ENCODE peak calls at places on chromosomes 11 and 22, in six cellular contexts. D is stimulated activated naive CD8-positive, alpha-beta T cell treated with anti-CD3 and anti-CD28 coated beads, Interleukin-15, amount 100 ng/mL, for 72 hours; R is A549; J is left ventricle myocardium superior; Y is left lung; B is body of pancreas. F is an unnamed sample.

GRCh38 chr11:58525037-58525614 is 17.2 kb upstream of the OR5B21 start:
- ATAC-seq in D (peak; percentile 86), R (no peak), J (no peak), Y (peak; percentile 59), B (no peak), F (no peak)

GRCh38 chr22:35275580-35275979 is 18.3 kb downstream of the HMGXB4 start:
- ATAC-seq in D (no peak), R (no peak), J (no peak), Y (no peak), B (no peak), F (no peak)

GRCh38 chr22:46171940-46172339 is 21.6 kb downstream of the PPARA start:
- ATAC-seq in D (no peak), R (no peak), J (peak; percentile 18), Y (no peak), B (peak; percentile 14), F (no peak)

GRCh38 chr11:12707500-12707880 is 33.3 kb downstream of the TEAD1 start:
- ATAC-seq in D (no peak), R (no peak), J (peak; percentile 16), Y (no peak), B (no peak), F (no peak)

GRCh38 chr11:27600656-27601055 is 94.1 kb upstream of the LIN7C start:
- ATAC-seq in D (no peak), R (no peak), J (no peak), Y (no peak), B (no peak), F (no peak)

GRCh38 chr11:29351301-29351873 is 665.4 kb downstream of the KCNA4 start:
- ATAC-seq in D (no peak), R (peak; percentile 19), J (no peak), Y (no peak), B (no peak), F (no peak)

GRCh38 chr22:29587938-29588699 is 7.2 kb upstream of the NIPSNAP1 start:
- ATAC-seq in D (no peak), R (peak; percentile 84), J (no peak), Y (peak; percentile 39), B (no peak), F (no peak)

GRCh38 chr11:123145220-123145619 is 49.8 kb downstream of the CLMP start:
- ATAC-seq in D (no peak), R (peak; percentile 96), J (peak; percentile 78), Y (peak; percentile 90), B (peak; percentile 99), F (peak; percentile 88)

GRCh38 chr22:23789121-23789520 is 2.4 kb downstream of the SMARCB1 start:
- ATAC-seq in D (no peak), R (no peak), J (no peak), Y (no peak), B (no peak), F (no peak)

GRCh38 chr11:120985718-120986569 is 38.0 kb upstream of the TBCEL start:
- ATAC-seq in D (peak; percentile 93), R (peak; percentile 98), J (peak; percentile 94), Y (peak; percentile 98), B (peak; percentile 85), F (peak; percentile 93)

GRCh38 chr22:50011447-50012200 is 941 bp downstream of the IL17REL start:
- ATAC-seq in D (no peak), R (no peak), J (no peak), Y (peak; percentile 63), B (no peak), F (no peak)

GRCh38 chr22:38460367-38460952 is 5.5 kb upstream of the KCNJ4 start:
- ATAC-seq in D (no peak), R (peak; percentile 27), J (no peak), Y (no peak), B (no peak), F (no peak)

GRCh38 chr11:83140691-83141455 is 16.1 kb upstream of the PCF11 start:
- ATAC-seq in D (no peak), R (no peak), J (no peak), Y (no peak), B (no peak), F (no peak)

GRCh38 chr11:19972637-19973036 is 187.6 kb downstream of the DBX1 start:
- ATAC-seq in D (no peak), R (no peak), J (peak; percentile 9), Y (no peak), B (no peak), F (no peak)

F was measured in gastroesophageal sphincter.